ENCODE peak calls at places on chromosome 2, in nine cellular contexts. W, P, V, N, K, H, E, U and I are unnamed samples.

GRCh38 chr2:85194780-85195480 is 61.7 kb downstream of the TCF7L1 start:
- DNase-seq in W (no peak), H (no peak), N (no peak), K (no peak), P (no peak), E (no peak), V (no peak), U (no peak), I (no peak)

GRCh38 chr2:157325786-157326185 is at the start of gene ERMN:
- DNase-seq in H (no peak), K (no peak), U (no peak), V (no peak), W (peak), N (no peak), E (no peak), P (no peak), I (no peak)

GRCh38 chr2:181371782-181372292 is 85.3 kb upstream of the ITGA4 start:
- DNase-seq in V (no peak), N (no peak), P (no peak), K (no peak), E (no peak), U (no peak), H (no peak), W (no peak), I (no peak)

GRCh38 chr2:217937446-217937845 is 65.3 kb downstream of the TNS1 start:
- DNase-seq in V (no peak), N (no peak), U (no peak), H (no peak), W (no peak), K (no peak), P (no peak), E (no peak), I (no peak)

GRCh38 chr2:144516417-144516980 is 3.4 kb downstream of the ZEB2 start:
- DNase-seq in V (no peak), U (no peak), H (no peak), W (peak), K (no peak), P (peak), N (no peak), E (no peak), I (no peak)

GRCh38 chr2:241592126-241592845 is 33.7 kb downstream of the BOK start:
- DNase-seq in U (no peak), H (no peak), N (no peak), V (no peak), E (no peak), P (no peak), W (no peak), K (no peak), I (no peak)

GRCh38 chr2:172525601-172526000 is 30.3 kb upstream of the PDK1 start:
- DNase-seq in H (no peak), V (no peak), K (no peak), E (no peak), N (no peak), W (peak), U (no peak), P (no peak), I (no peak)

GRCh38 chr2:98637401-98638144 is 29.2 kb downstream of the UNC50 start:
- DNase-seq in K (no peak), E (no peak), U (no peak), H (peak), N (no peak), W (no peak), P (peak), V (peak), I (no peak)

GRCh38 chr2:69946351-69947077 is 14.9 kb downstream of the ASPRV1 start:
- DNase-seq in V (peak), W (no peak), H (peak), U (no peak), N (no peak), K (no peak), P (peak), E (peak), I (no peak)

GRCh38 chr2:200742426-200742825 is 69.3 kb upstream of the BZW1 start:
- DNase-seq in E (no peak), P (no peak), H (no peak), K (no peak), U (no peak), W (no peak), N (peak), V (no peak), I (no peak)